ENCODE peak calls at places on chromosomes 2 and 18, in nine cellular contexts. I is HT1080; Q is SJCRH30; E is foreskin keratinocyte; A is activated naive CD4-positive, alpha-beta T cell treated with anti-CD3 and anti-CD28 coated beads, Interleukin-2, amount 10 ng/mL, durations not matched to agents 7 days and 5 days; Y is A172; M is stimulated activated CD8-positive, alpha-beta memory T cell treated with anti-CD3 and anti-CD28 coated beads, Interleukin-7, amount 100 ng/mL, for 4 hours; F is C1 segment of cervical spinal cord; K is psoas muscle. X is an unnamed sample.

GRCh38 chr2:71129114-71129890 is 727 bp downstream of the MCEE start:
- DNase-seq in I (no peak), Y (peak), A (no peak), E (peak), F (no peak), M (no peak), K (no peak), Q (no peak), X (peak)

GRCh38 chr18:2223394-2223793 is 347.9 kb downstream of the METTL4 start:
- DNase-seq in A (no peak), F (no peak), K (no peak), E (no peak), M (no peak), Y (peak), Q (no peak), I (no peak), X (no peak)

GRCh38 chr2:1484131-1484884 is 71.0 kb downstream of the TPO start:
- DNase-seq in K (no peak), Y (no peak), E (no peak), I (no peak), M (no peak), F (no peak), A (no peak), Q (no peak), X (no peak)

GRCh38 chr2:71863338-71863737 is 284.3 kb downstream of the CYP26B1 start:
- DNase-seq in A (no peak), I (no peak), E (no peak), Q (no peak), K (no peak), F (no peak), M (no peak), Y (no peak), X (no peak)

GRCh38 chr2:88683160-88684021 is 8.1 kb upstream of the RPIA start:
- DNase-seq in M (no peak), K (no peak), A (no peak), Y (no peak), F (no peak), Q (no peak), I (no peak), E (no peak), X (no peak)

GRCh38 chr2:213285404-213285803 is 1.1 kb downstream of the SPAG16 start:
- DNase-seq in Q (no peak), M (no peak), Y (no peak), F (no peak), E (no peak), I (no peak), K (no peak), A (no peak), X (peak)

GRCh38 chr2:10272464-10272863 is 30.2 kb upstream of the HPCAL1 start:
- DNase-seq in Y (no peak), M (no peak), I (no peak), K (no peak), A (no peak), F (no peak), E (no peak), Q (no peak), X (no peak)

GRCh38 chr2:75506131-75506697 is 54.5 kb downstream of the EVA1A start:
- DNase-seq in A (no peak), M (no peak), K (no peak), Q (no peak), F (no peak), Y (no peak), I (no peak), E (no peak), X (no peak)